ENCODE peak calls at places on chromosomes 3 and 15, in seven cellular contexts. One of them, this sample, is unnamed.

GRCh38 chr15:36782681-36783080 is 203.3 kb downstream of the CDIN1 start:
- DNase-seq in head of caudate nucleus: no peak
- DNase-seq in GM19239: no peak
- DNase-seq in activated T-cell treated with anti-CD3 and anti-CD28 coated beads, Interleukin-2, amount 50 U/mL, for 24 hours: no peak
- DNase-seq in stimulated activated CD8-positive, alpha-beta memory T cell treated with anti-CD3 and anti-CD28 coated beads, Interleukin-4, amount 100 ng/mL, for 24 hours: no peak
- DNase-seq in HFF-Myc: no peak
- DNase-seq in stimulated activated CD4-positive, alpha-beta T cell treated with anti-CD3 and anti-CD28 coated beads, Interleukin-15, amount 100 ng/mL, for 1 hour: no peak
- DNase-seq in this sample: peak

GRCh38 chr3:51708216-51708845 is 1.5 kb downstream of the GRM2 start:
- DNase-seq in activated T-cell treated with anti-CD3 and anti-CD28 coated beads, Interleukin-2, amount 50 U/mL, for 24 hours: peak
- DNase-seq in HFF-Myc: no peak
- DNase-seq in stimulated activated CD8-positive, alpha-beta memory T cell treated with anti-CD3 and anti-CD28 coated beads, Interleukin-4, amount 100 ng/mL, for 24 hours: no peak
- DNase-seq in head of caudate nucleus: no peak
- DNase-seq in stimulated activated CD4-positive, alpha-beta T cell treated with anti-CD3 and anti-CD28 coated beads, Interleukin-15, amount 100 ng/mL, for 1 hour: no peak
- DNase-seq in GM19239: no peak
- DNase-seq in this sample: no peak

GRCh38 chr3:197906850-197907187 is 43.2 kb upstream of the RPL35A start:
- DNase-seq in stimulated activated CD8-positive, alpha-beta memory T cell treated with anti-CD3 and anti-CD28 coated beads, Interleukin-4, amount 100 ng/mL, for 24 hours: no peak
- DNase-seq in activated T-cell treated with anti-CD3 and anti-CD28 coated beads, Interleukin-2, amount 50 U/mL, for 24 hours: no peak
- DNase-seq in stimulated activated CD4-positive, alpha-beta T cell treated with anti-CD3 and anti-CD28 coated beads, Interleukin-15, amount 100 ng/mL, for 1 hour: no peak
- DNase-seq in HFF-Myc: no peak
- DNase-seq in GM19239: no peak
- DNase-seq in head of caudate nucleus: no peak
- DNase-seq in this sample: no peak

GRCh38 chr3:72887723-72888545 is at the start of gene GXYLT2:
- DNase-seq in GM19239: peak
- DNase-seq in stimulated activated CD8-positive, alpha-beta memory T cell treated with anti-CD3 and anti-CD28 coated beads, Interleukin-4, amount 100 ng/mL, for 24 hours: peak
- DNase-seq in HFF-Myc: no peak
- DNase-seq in head of caudate nucleus: peak
- DNase-seq in stimulated activated CD4-positive, alpha-beta T cell treated with anti-CD3 and anti-CD28 coated beads, Interleukin-15, amount 100 ng/mL, for 1 hour: no peak
- DNase-seq in activated T-cell treated with anti-CD3 and anti-CD28 coated beads, Interleukin-2, amount 50 U/mL, for 24 hours: peak
- DNase-seq in this sample: peak

GRCh38 chr3:138434276-138434874 is at the start of gene ESYT3:
- DNase-seq in stimulated activated CD4-positive, alpha-beta T cell treated with anti-CD3 and anti-CD28 coated beads, Interleukin-15, amount 100 ng/mL, for 1 hour: peak
- DNase-seq in activated T-cell treated with anti-CD3 and anti-CD28 coated beads, Interleukin-2, amount 50 U/mL, for 24 hours: peak
- DNase-seq in GM19239: peak
- DNase-seq in head of caudate nucleus: peak
- DNase-seq in stimulated activated CD8-positive, alpha-beta memory T cell treated with anti-CD3 and anti-CD28 coated beads, Interleukin-4, amount 100 ng/mL, for 24 hours: peak
- DNase-seq in HFF-Myc: no peak
- DNase-seq in this sample: peak

GRCh38 chr3:34140606-34141005 is 342.2 kb downstream of the PDCD6IP start:
- DNase-seq in activated T-cell treated with anti-CD3 and anti-CD28 coated beads, Interleukin-2, amount 50 U/mL, for 24 hours: no peak
- DNase-seq in head of caudate nucleus: no peak
- DNase-seq in GM19239: no peak
- DNase-seq in HFF-Myc: no peak
- DNase-seq in stimulated activated CD8-positive, alpha-beta memory T cell treated with anti-CD3 and anti-CD28 coated beads, Interleukin-4, amount 100 ng/mL, for 24 hours: no peak
- DNase-seq in stimulated activated CD4-positive, alpha-beta T cell treated with anti-CD3 and anti-CD28 coated beads, Interleukin-15, amount 100 ng/mL, for 1 hour: no peak
- DNase-seq in this sample: no peak

GRCh38 chr3:136938334-136938733 is 19.4 kb upstream of the IL20RB start:
- DNase-seq in stimulated activated CD4-positive, alpha-beta T cell treated with anti-CD3 and anti-CD28 coated beads, Interleukin-15, amount 100 ng/mL, for 1 hour: no peak
- DNase-seq in activated T-cell treated with anti-CD3 and anti-CD28 coated beads, Interleukin-2, amount 50 U/mL, for 24 hours: no peak
- DNase-seq in stimulated activated CD8-positive, alpha-beta memory T cell treated with anti-CD3 and anti-CD28 coated beads, Interleukin-4, amount 100 ng/mL, for 24 hours: no peak
- DNase-seq in HFF-Myc: no peak
- DNase-seq in head of caudate nucleus: no peak
- DNase-seq in GM19239: no peak
- DNase-seq in this sample: no peak

GRCh38 chr3:100523050-100523760 is 30.8 kb downstream of the TMEM45A start:
- DNase-seq in activated T-cell treated with anti-CD3 and anti-CD28 coated beads, Interleukin-2, amount 50 U/mL, for 24 hours: no peak
- DNase-seq in stimulated activated CD8-positive, alpha-beta memory T cell treated with anti-CD3 and anti-CD28 coated beads, Interleukin-4, amount 100 ng/mL, for 24 hours: no peak
- DNase-seq in HFF-Myc: no peak
- DNase-seq in GM19239: no peak
- DNase-seq in stimulated activated CD4-positive, alpha-beta T cell treated with anti-CD3 and anti-CD28 coated beads, Interleukin-15, amount 100 ng/mL, for 1 hour: no peak
- DNase-seq in head of caudate nucleus: no peak
- DNase-seq in this sample: no peak

GRCh38 chr15:40062816-40063562 is 24.0 kb upstream of the SRP14 start:
- DNase-seq in activated T-cell treated with anti-CD3 and anti-CD28 coated beads, Interleukin-2, amount 50 U/mL, for 24 hours: peak
- DNase-seq in stimulated activated CD8-positive, alpha-beta memory T cell treated with anti-CD3 and anti-CD28 coated beads, Interleukin-4, amount 100 ng/mL, for 24 hours: no peak
- DNase-seq in GM19239: no peak
- DNase-seq in HFF-Myc: no peak
- DNase-seq in stimulated activated CD4-positive, alpha-beta T cell treated with anti-CD3 and anti-CD28 coated beads, Interleukin-15, amount 100 ng/mL, for 1 hour: no peak
- DNase-seq in head of caudate nucleus: no peak
- DNase-seq in this sample: no peak

GRCh38 chr3:12380408-12380795 is 91.5 kb downstream of the PPARG start:
- DNase-seq in GM19239: no peak
- DNase-seq in head of caudate nucleus: no peak
- DNase-seq in HFF-Myc: no peak
- DNase-seq in stimulated activated CD4-positive, alpha-beta T cell treated with anti-CD3 and anti-CD28 coated beads, Interleukin-15, amount 100 ng/mL, for 1 hour: no peak
- DNase-seq in stimulated activated CD8-positive, alpha-beta memory T cell treated with anti-CD3 and anti-CD28 coated beads, Interleukin-4, amount 100 ng/mL, for 24 hours: no peak
- DNase-seq in activated T-cell treated with anti-CD3 and anti-CD28 coated beads, Interleukin-2, amount 50 U/mL, for 24 hours: no peak
- DNase-seq in this sample: no peak

GRCh38 chr15:77851696-77852095 is 219.0 kb upstream of the LINGO1 start:
- DNase-seq in GM19239: no peak
- DNase-seq in stimulated activated CD8-positive, alpha-beta memory T cell treated with anti-CD3 and anti-CD28 coated beads, Interleukin-4, amount 100 ng/mL, for 24 hours: no peak
- DNase-seq in activated T-cell treated with anti-CD3 and anti-CD28 coated beads, Interleukin-2, amount 50 U/mL, for 24 hours: no peak
- DNase-seq in stimulated activated CD4-positive, alpha-beta T cell treated with anti-CD3 and anti-CD28 coated beads, Interleukin-15, amount 100 ng/mL, for 1 hour: no peak
- DNase-seq in head of caudate nucleus: peak
- DNase-seq in HFF-Myc: no peak
- DNase-seq in this sample: peak

GRCh38 chr3:52077900-52078299 is 21.5 kb upstream of the DUSP7 start:
- DNase-seq in stimulated activated CD8-positive, alpha-beta memory T cell treated with anti-CD3 and anti-CD28 coated beads, Interleukin-4, amount 100 ng/mL, for 24 hours: no peak
- DNase-seq in HFF-Myc: no peak
- DNase-seq in head of caudate nucleus: no peak
- DNase-seq in stimulated activated CD4-positive, alpha-beta T cell treated with anti-CD3 and anti-CD28 coated beads, Interleukin-15, amount 100 ng/mL, for 1 hour: no peak
- DNase-seq in activated T-cell treated with anti-CD3 and anti-CD28 coated beads, Interleukin-2, amount 50 U/mL, for 24 hours: no peak
- DNase-seq in GM19239: no peak
- DNase-seq in this sample: no peak

GRCh38 chr15:99708563-99708962 is 24.7 kb downstream of the LYSMD4 start:
- DNase-seq in activated T-cell treated with anti-CD3 and anti-CD28 coated beads, Interleukin-2, amount 50 U/mL, for 24 hours: no peak
- DNase-seq in head of caudate nucleus: peak
- DNase-seq in GM19239: no peak
- DNase-seq in stimulated activated CD4-positive, alpha-beta T cell treated with anti-CD3 and anti-CD28 coated beads, Interleukin-15, amount 100 ng/mL, for 1 hour: no peak
- DNase-seq in stimulated activated CD8-positive, alpha-beta memory T cell treated with anti-CD3 and anti-CD28 coated beads, Interleukin-4, amount 100 ng/mL, for 24 hours: no peak
- DNase-seq in HFF-Myc: peak
- DNase-seq in this sample: peak

GRCh38 chr3:128343287-128344045 is 123.2 kb downstream of the DNAJB8 start:
- DNase-seq in stimulated activated CD8-positive, alpha-beta memory T cell treated with anti-CD3 and anti-CD28 coated beads, Interleukin-4, amount 100 ng/mL, for 24 hours: no peak
- DNase-seq in head of caudate nucleus: no peak
- DNase-seq in stimulated activated CD4-positive, alpha-beta T cell treated with anti-CD3 and anti-CD28 coated beads, Interleukin-15, amount 100 ng/mL, for 1 hour: no peak
- DNase-seq in HFF-Myc: peak
- DNase-seq in activated T-cell treated with anti-CD3 and anti-CD28 coated beads, Interleukin-2, amount 50 U/mL, for 24 hours: no peak
- DNase-seq in GM19239: no peak
- DNase-seq in this sample: no peak